ENCODE peak calls at places on chromosome 16, in seven cellular contexts. U is T-cell, B is T-helper 1 cell, J is Right ventricle myocardium superior, W is PC-9, X is sigmoid colon, F is GM04504. V is an unnamed sample.

GRCh38 chr16:19410435-19411153 is 7.1 kb upstream of the TMC5 start:
- DNase-seq in U (no peak), B (no peak), J (no peak), W (peak; percentile 60), X (no peak), F (no peak), V (no peak)

GRCh38 chr16:57007530-57007929 is 18.2 kb downstream of the NLRC5 start:
- DNase-seq in U (no peak), B (no peak), J (no peak), W (no peak), X (no peak), F (no peak), V (no peak)

GRCh38 chr16:87725596-87726235 is 40.1 kb downstream of the KLHDC4 start:
- DNase-seq in U (no peak), B (no peak), J (no peak), W (no peak), X (no peak), F (no peak), V (no peak)

GRCh38 chr16:29857133-29857760 is 5.8 kb downstream of the CDIPT start:
- DNase-seq in U (no peak), B (no peak), J (no peak), W (no peak), X (no peak), F (peak; percentile 79), V (no peak)

GRCh38 chr16:20984019-20984418 is 83.4 kb downstream of the LYRM1 start:
- DNase-seq in U (no peak), B (no peak), J (no peak), W (no peak), X (no peak), F (no peak), V (no peak)

GRCh38 chr16:71762186-71762585 is 37.7 kb upstream of the PHLPP2 start:
- DNase-seq in U (no peak), B (no peak), J (no peak), W (no peak), X (no peak), F (peak; percentile 33), V (no peak)

GRCh38 chr16:3807425-3808123 is 72.9 kb downstream of the CREBBP start:
- DNase-seq in U (no peak), B (no peak), J (no peak), W (no peak), X (no peak), F (no peak), V (no peak)

GRCh38 chr16:84826558-84826941 is 6.8 kb downstream of the CRISPLD2 start:
- DNase-seq in U (no peak), B (no peak), J (peak; percentile 83), W (no peak), X (peak; percentile 96), F (no peak), V (no peak)

GRCh38 chr16:2482181-2483107 is 7.5 kb downstream of the TBC1D24 start:
- DNase-seq in U (no peak), B (no peak), J (peak; percentile 66), W (no peak), X (peak; percentile 93), F (peak; percentile 61), V (no peak)

GRCh38 chr16:82229800-82230619 is 60.0 kb upstream of the MPHOSPH6 start:
- DNase-seq in U (peak; percentile 49), B (peak; percentile 41), J (peak; percentile 66), W (peak; percentile 45), X (peak; percentile 79), F (peak; percentile 40), V (peak; percentile 45)

GRCh38 chr16:22161999-22162657 is at the start of gene SDR42E2:
- DNase-seq in U (peak; percentile 36), B (peak; percentile 34), J (no peak), W (no peak), X (no peak), F (no peak), V (no peak)

GRCh38 chr16:3202903-3203539 is 15.0 kb downstream of the OR1F1 start:
- DNase-seq in U (no peak), B (no peak), J (no peak), W (no peak), X (no peak), F (no peak), V (no peak)

GRCh38 chr16:66358231-66358630 is 8.3 kb upstream of the CDH5 start:
- DNase-seq in U (no peak), B (no peak), J (no peak), W (no peak), X (no peak), F (no peak), V (peak; percentile 49)

GRCh38 chr16:81718637-81719036 is 60.5 kb upstream of the PLCG2 start:
- DNase-seq in U (no peak), B (no peak), J (no peak), W (no peak), X (no peak), F (no peak), V (no peak)

GRCh38 chr16:11692651-11693050 is 24.4 kb downstream of the SNN start:
- DNase-seq in U (no peak), B (no peak), J (no peak), W (no peak), X (peak; percentile 41), F (no peak), V (no peak)

GRCh38 chr16:1474796-1475551 is at the start of gene CLCN7:
- DNase-seq in U (peak; percentile 81), B (peak; percentile 80), J (peak; percentile 97), W (peak; percentile 51), X (peak; percentile 96), F (peak; percentile 66), V (peak; percentile 30)

GRCh38 chr16:8928467-8928957 is 35.2 kb downstream of the USP7 start:
- DNase-seq in U (no peak), B (no peak), J (no peak), W (no peak), X (no peak), F (no peak), V (no peak)

GRCh38 chr16:79607587-79607986 is 7.0 kb upstream of the MAF start:
- DNase-seq in U (no peak), B (no peak), J (no peak), W (no peak), X (no peak), F (no peak), V (no peak)